ENCODE peak calls at places on chromosomes 16 and 17, in five cellular contexts. P is heart left ventricle, O is sigmoid colon, T is MM.1S, J is RWPE2. D is an unnamed sample.
A peak's percentile ranks its signal among the peaks of the same experiment; 100 is the strongest.

GRCh38 chr16:46920402-46921068 is 36.4 kb downstream of the GPT2 start:
- DNase-seq in P (no peak), O (no peak), T (no peak), J (no peak), D (no peak)

GRCh38 chr17:69320908-69321238 is 6.1 kb downstream of the ABCA5 start:
- DNase-seq in P (no peak), O (no peak), T (no peak), J (no peak), D (no peak)

GRCh38 chr16:78274771-78275170 is 175.3 kb downstream of the WWOX start:
- DNase-seq in P (no peak), O (no peak), T (no peak), J (no peak), D (no peak)

GRCh38 chr17:71142333-71142732 is 973.0 kb downstream of the KCNJ2 start:
- DNase-seq in P (no peak), O (no peak), T (no peak), J (no peak), D (no peak)

GRCh38 chr17:48928876-48929811 is 15.5 kb downstream of the SNF8 start:
- DNase-seq in P (no peak), O (no peak), T (no peak), J (no peak), D (no peak)

GRCh38 chr16:49081556-49081955 is 200.1 kb downstream of the CBLN1 start:
- DNase-seq in P (no peak), O (no peak), T (no peak), J (no peak), D (no peak)

GRCh38 chr17:58991718-58992331 is 114.9 kb downstream of the TRIM37 start:
- DNase-seq in P (no peak), O (no peak), T (no peak), J (no peak), D (peak; percentile 100)

GRCh38 chr16:24652209-24652712 is 77.2 kb upstream of the TNRC6A start:
- DNase-seq in P (no peak), O (no peak), T (no peak), J (no peak), D (no peak)

DNA sequence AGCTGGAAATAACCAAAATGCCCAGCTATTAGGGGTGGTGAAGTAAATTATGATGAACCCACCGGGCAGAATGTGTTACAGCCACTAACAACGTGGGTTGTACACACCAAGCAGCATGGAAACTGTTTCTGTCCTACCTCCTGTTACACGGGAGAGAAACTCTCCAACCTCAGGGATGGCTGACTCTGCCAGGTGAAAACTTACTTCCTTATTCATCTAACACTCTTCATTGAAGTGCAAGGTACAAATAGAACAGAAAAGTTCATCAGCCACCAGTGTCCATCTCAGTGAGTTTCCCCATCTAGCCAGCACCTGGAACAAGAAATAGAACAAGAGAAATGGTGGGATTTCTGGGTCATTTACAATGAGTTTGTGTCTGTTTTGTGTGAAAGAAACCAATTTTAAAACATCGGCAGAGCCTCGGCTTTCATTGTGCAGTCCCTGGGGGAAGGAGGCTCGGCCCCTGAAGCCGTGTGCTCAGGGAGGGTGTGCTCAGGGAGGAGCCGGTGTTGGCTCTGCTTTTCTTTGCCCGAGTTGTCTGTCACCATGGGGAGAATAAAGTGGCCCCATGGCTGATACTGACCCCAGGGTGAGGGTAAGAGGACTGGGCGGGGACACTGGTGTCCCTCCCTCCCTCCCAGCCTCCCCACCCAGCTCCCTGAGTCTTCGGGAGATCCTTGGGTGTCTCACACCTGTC is 39.8 kb downstream of the RAB11FIP4 start:
- DNase-seq in P (no peak), O (no peak), T (no peak), J (no peak), D (no peak)
- H3K4me3 ChIP-seq in P (no peak overlapping the region), O (no peak overlapping the region), T (no peak overlapping the region), J (no peak overlapping the region), D (no peak overlapping the region)

GRCh38 chr16:19785512-19786130 is 67.5 kb downstream of the IQCK start:
- DNase-seq in P (no peak), O (no peak), T (no peak), J (no peak), D (no peak)
- H3K4me3 ChIP-seq in P (no peak overlapping the region), O (no peak overlapping the region), T (no peak overlapping the region), J (no peak overlapping the region), D (no peak overlapping the region)

DNA sequence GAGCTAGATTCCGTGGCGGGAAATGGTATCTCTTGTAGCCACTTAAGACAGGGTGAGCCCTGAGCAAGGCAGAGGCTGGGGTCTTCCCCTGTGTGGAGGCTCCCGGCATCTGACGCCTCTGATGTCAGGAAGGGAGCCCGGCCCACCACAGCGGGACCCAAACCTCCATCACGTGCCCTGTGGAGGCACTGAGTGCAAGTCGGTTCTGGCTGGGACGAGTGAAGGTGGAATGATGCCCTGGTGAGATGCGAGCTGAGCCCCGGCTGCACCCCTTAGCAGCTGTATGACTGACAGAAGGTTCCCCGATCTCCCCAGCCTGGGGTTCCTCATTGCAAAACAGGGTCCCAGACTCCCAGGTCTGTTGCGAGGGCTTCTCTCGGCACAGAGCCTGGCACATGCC is 187.4 kb upstream of the TNRC6C start:
- DNase-seq in P (no peak), O (no peak), T (no peak), J (no peak), D (no peak)
- H3K4me3 ChIP-seq in P (no peak overlapping the region), O (no peak overlapping the region), T (no peak overlapping the region), J (no peak overlapping the region), D (no peak overlapping the region)

GRCh38 chr17:65742433-65743312 is 181.2 kb upstream of the AXIN2 start:
- DNase-seq in P (no peak), O (no peak), T (no peak), J (no peak), D (peak; percentile 22)

GRCh38 chr17:65739026-65739425 is 177.6 kb upstream of the AXIN2 start:
- DNase-seq in P (no peak), O (no peak), T (no peak), J (no peak), D (no peak)

GRCh38 chr17:65741690-65742089 is 180.2 kb upstream of the AXIN2 start:
- DNase-seq in P (no peak), O (no peak), T (no peak), J (no peak), D (no peak)

GRCh38 chr17:65745241-65745640 is 183.8 kb upstream of the AXIN2 start:
- DNase-seq in P (no peak), O (no peak), T (no peak), J (no peak), D (no peak)

GRCh38 chr17:65743313-65743665 is 181.8 kb upstream of the AXIN2 start:
- DNase-seq in P (no peak), O (no peak), T (no peak), J (no peak), D (no peak)
- H3K4me3 ChIP-seq in P (no peak overlapping the region), O (no peak overlapping the region), T (no peak overlapping the region), J (no peak overlapping the region), D (no peak overlapping the region)

D was measured in epithelial cell of proximal tubule.